ENCODE peak calls at places on chromosomes 16 and 17, in seven cellular contexts. M is A549, O is stomach, L is ovary, I is SK-N-SH, K is GM12878, A is HepG2. H is an unnamed sample.

GRCh38 chr17:66228887-66229782 is at the start of gene APOH:
- DNase-seq in M (peak), O (no peak), L (no peak), I (no peak), K (no peak), A (peak), H (no peak)

GRCh38 chr17:61284174-61284573 is 115.5 kb upstream of the TBX2 start:
- DNase-seq in M (no peak), O (no peak), L (no peak), I (no peak), K (no peak), A (no peak), H (no peak)

GRCh38 chr16:74726736-74727135 is 26.1 kb upstream of the MLKL start:
- DNase-seq in M (no peak), O (no peak), L (no peak), I (no peak), K (no peak), A (peak), H (no peak)

GRCh38 chr17:76266244-76266938 is 1.2 kb downstream of the UBALD2 start:
- DNase-seq in M (peak), O (no peak), L (no peak), I (peak), K (no peak), A (peak), H (no peak)

GRCh38 chr17:39261286-39261685 is 35.5 kb upstream of the STAC2 start:
- DNase-seq in M (no peak), O (no peak), L (no peak), I (no peak), K (no peak), A (no peak), H (no peak)

GRCh38 chr16:64153718-64154117 is 968.1 kb downstream of the CDH11 start:
- DNase-seq in M (no peak), O (no peak), L (no peak), I (no peak), K (no peak), A (no peak), H (no peak)

GRCh38 chr16:86823895-86824671 is 245.7 kb downstream of the FOXL1 start:
- DNase-seq in M (no peak), O (no peak), L (no peak), I (no peak), K (no peak), A (no peak), H (no peak)

GRCh38 chr16:66508914-66509496 is 40.9 kb downstream of the TK2 start:
- DNase-seq in M (no peak), O (peak), L (no peak), I (no peak), K (no peak), A (no peak), H (no peak)

GRCh38 chr16:50747206-50747956 is 5.5 kb downstream of the CYLD start:
- DNase-seq in M (no peak), O (no peak), L (no peak), I (peak), K (peak), A (peak), H (no peak)

GRCh38 chr17:17523001-17523713 is 27.0 kb upstream of the RASD1 start:
- DNase-seq in M (no peak), O (peak), L (no peak), I (no peak), K (no peak), A (no peak), H (peak)
- TF ChIP-seq EP300 in M (no peak), O (no peak), L (no peak), I (no peak), K (no peak), A (no peak), H (no peak)

DNA sequence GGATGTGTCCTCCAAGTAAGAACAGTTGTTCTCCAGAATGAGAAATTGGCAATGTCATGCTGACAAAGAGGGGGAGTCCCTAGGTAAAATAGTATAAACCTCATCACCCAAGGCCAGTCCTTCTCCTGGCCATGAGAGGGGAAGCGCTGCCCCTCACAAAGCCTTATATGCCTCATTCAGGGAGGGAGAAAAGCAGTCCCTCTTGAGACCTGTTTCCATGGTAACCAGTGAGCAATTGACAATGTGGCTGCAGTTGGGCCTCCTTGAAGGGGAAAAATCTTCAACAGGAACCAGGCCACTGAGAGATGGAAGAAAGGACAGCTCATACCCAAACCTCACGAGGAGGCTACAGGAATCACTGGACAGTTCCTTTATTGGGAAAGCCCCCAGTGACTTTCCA is 275.9 kb downstream of the TOX3 start:
- DNase-seq in M (no peak), O (no peak), L (no peak), I (no peak), K (no peak), A (no peak), H (no peak)
- TF ChIP-seq EP300 in M (no peak), O (no peak), L (no peak), I (no peak), K (no peak), A (no peak), H (no peak)

DNA sequence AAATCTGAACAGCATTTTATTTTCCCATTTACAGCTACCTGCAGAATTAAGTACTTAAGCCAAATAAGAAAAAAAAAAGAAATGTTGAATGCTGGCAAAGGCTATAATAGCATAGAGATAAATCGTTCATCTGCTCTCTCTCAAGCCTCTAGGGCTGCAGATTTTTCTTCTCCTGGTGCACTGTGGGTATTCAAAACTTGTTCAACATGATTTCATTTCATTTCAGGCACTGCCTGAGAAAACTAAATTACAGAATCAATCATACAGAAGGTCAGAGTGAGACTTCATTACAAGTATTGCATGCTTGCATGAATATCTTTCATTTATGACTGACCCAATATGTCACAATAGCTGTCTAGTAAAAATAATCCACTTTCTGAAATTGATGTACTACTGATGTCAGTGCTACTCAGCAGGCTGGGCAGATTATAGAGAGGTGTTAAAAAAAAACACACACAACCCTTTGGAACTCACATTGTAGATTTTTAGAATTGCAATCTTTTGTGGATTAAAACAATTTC is 86.2 kb downstream of the TOX3 start:
- DNase-seq in M (no peak), O (no peak), L (no peak), I (no peak), K (no peak), A (no peak), H (no peak)
- TF ChIP-seq EP300 in M (no peak), O (no peak), L (no peak), I (no peak), K (no peak), A (no peak), H (no peak)

GRCh38 chr17:78788451-78788850 is 6.4 kb upstream of the CYTH1 start:
- DNase-seq in M (no peak), O (no peak), L (no peak), I (no peak), K (no peak), A (no peak), H (no peak)

GRCh38 chr17:78789663-78790181 is 7.6 kb upstream of the CYTH1 start:
- DNase-seq in M (no peak), O (peak), L (peak), I (peak), K (no peak), A (no peak), H (no peak)

GRCh38 chr17:78785663-78786057 is 3.6 kb upstream of the CYTH1 start:
- DNase-seq in M (no peak), O (no peak), L (no peak), I (no peak), K (no peak), A (peak), H (no peak)

GRCh38 chr17:78789149-78789662 is 7.1 kb upstream of the CYTH1 start:
- DNase-seq in M (no peak), O (no peak), L (no peak), I (peak), K (no peak), A (no peak), H (peak)

GRCh38 chr17:78787444-78787843 is 5.4 kb upstream of the CYTH1 start:
- DNase-seq in M (peak), O (no peak), L (no peak), I (no peak), K (no peak), A (no peak), H (no peak)
- TF ChIP-seq EP300 in M (no peak), O (no peak), L (no peak), I (no peak), K (no peak), A (no peak), H (no peak)

GRCh38 chr17:40284085-40284713 is 3.5 kb upstream of the CDC6 start:
- DNase-seq in M (peak), O (no peak), L (no peak), I (no peak), K (no peak), A (no peak), H (no peak)
- TF ChIP-seq EP300 in M (no peak), O (no peak), L (no peak), I (no peak), K (no peak), A (no peak), H (no peak)

DNA sequence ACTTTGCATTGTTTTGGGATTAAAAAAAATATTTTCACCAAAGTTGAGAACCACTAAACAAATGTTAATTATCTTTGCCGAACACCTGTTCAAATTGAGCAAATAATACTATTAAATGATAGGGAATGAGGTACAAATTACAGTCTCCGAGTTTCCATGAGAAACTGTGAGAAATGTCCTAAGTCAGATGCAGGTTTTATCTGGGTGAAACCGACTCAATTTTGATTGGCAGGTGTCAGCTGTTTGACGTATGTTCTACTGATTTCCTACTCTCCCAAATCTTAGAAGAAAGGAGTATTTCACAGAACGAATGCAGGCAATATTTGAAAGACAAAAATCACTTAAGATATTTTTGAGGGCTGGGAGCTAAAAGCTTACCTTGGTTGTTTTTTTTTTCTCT is 622.0 kb upstream of the GOT2 start:
- DNase-seq in M (no peak), O (no peak), L (no peak), I (no peak), K (no peak), A (no peak), H (no peak)
- TF ChIP-seq EP300 in M (no peak), O (no peak), L (no peak), I (no peak), K (no peak), A (no peak), H (no peak)

GRCh38 chr17:40984226-40984625 is at the start of gene KRT40:
- DNase-seq in M (no peak), O (no peak), L (no peak), I (no peak), K (no peak), A (no peak), H (no peak)

GRCh38 chr17:40980117-40980516 is 4.0 kb downstream of the KRT40 start:
- DNase-seq in M (no peak), O (no peak), L (no peak), I (no peak), K (no peak), A (no peak), H (no peak)

GRCh38 chr17:40980594-40980993 is 3.5 kb downstream of the KRT40 start:
- DNase-seq in M (no peak), O (no peak), L (no peak), I (no peak), K (no peak), A (no peak), H (no peak)

GRCh38 chr17:40978752-40979151 is 5.4 kb downstream of the KRT40 start:
- DNase-seq in M (no peak), O (no peak), L (no peak), I (no peak), K (no peak), A (no peak), H (no peak)

GRCh38 chr17:40981115-40981514 is 3.0 kb downstream of the KRT40 start:
- DNase-seq in M (no peak), O (no peak), L (no peak), I (no peak), K (no peak), A (no peak), H (no peak)
- TF ChIP-seq EP300 in M (no peak), O (no peak), L (no peak), I (no peak), K (no peak), A (no peak), H (no peak)

GRCh38 chr16:10405386-10405939 is 19.6 kb downstream of the ATF7IP2 start:
- DNase-seq in M (no peak), O (no peak), L (no peak), I (no peak), K (no peak), A (peak), H (no peak)
- TF ChIP-seq EP300 in M (no peak), O (no peak), L (no peak), I (no peak), K (no peak), A (peak), H (no peak)

GRCh38 chr17:58338907-58339774 is 10.5 kb upstream of the TSPOAP1 start:
- DNase-seq in M (no peak), O (no peak), L (no peak), I (peak), K (peak), A (peak), H (no peak)
- TF ChIP-seq EP300 in M (no peak), O (no peak), L (no peak), I (no peak), K (peak), A (no peak), H (no peak)